ENCODE peak calls at places on chromosome 1, in four cellular contexts. X is HCT116, N is MM.1S, A is mesenchymal stem cell. H is an unnamed sample.

GRCh38 chr1:5986018-5986417 is 6.2 kb downstream of the NPHP4 start:
- DNase-seq in N (no peak), A (no peak), X (no peak), H (no peak)

GRCh38 chr1:184539580-184539979 is 152.8 kb downstream of the C1orf21 start:
- DNase-seq in A (no peak), X (no peak), N (no peak), H (no peak)

GRCh38 chr1:24683713-24684162 is 40.6 kb downstream of the SRRM1 start:
- DNase-seq in A (peak; percentile 94), X (peak; percentile 95), N (no peak), H (no peak)

GRCh38 chr1:10444795-10445397 is 4.9 kb upstream of the CORT start:
- DNase-seq in X (no peak), A (no peak), N (peak; percentile 85), H (no peak)

GRCh38 chr1:191176131-191176530 is 698.5 kb upstream of the BRINP3 start:
- DNase-seq in X (no peak), N (no peak), A (no peak), H (no peak)

GRCh38 chr1:115837386-115837761 is 3.6 kb downstream of the NHLH2 start:
- DNase-seq in N (no peak), X (no peak), A (no peak), H (no peak)

GRCh38 chr1:170253180-170253579 is 107.4 kb downstream of the NTMT2 start:
- DNase-seq in N (no peak), X (no peak), A (no peak), H (no peak)

GRCh38 chr1:205545991-205546390 is 41.5 kb downstream of the CDK18 start:
- DNase-seq in A (no peak), X (no peak), N (no peak), H (no peak)

GRCh38 chr1:63621075-63621474 is 27.9 kb downstream of the PGM1 start:
- DNase-seq in A (no peak), X (no peak), N (no peak), H (no peak)

GRCh38 chr1:204162498-204163074 is 3.6 kb downstream of the REN start:
- DNase-seq in X (peak; percentile 70), A (peak; percentile 66), N (peak; percentile 72), H (peak; percentile 96)

GRCh38 chr1:11053758-11054137 is 6.1 kb downstream of the SRM start:
- DNase-seq in X (no peak), A (peak; percentile 15), N (peak; percentile 30), H (peak; percentile 90)

GRCh38 chr1:38733761-38734160 is 125.8 kb downstream of the RRAGC start:
- DNase-seq in X (no peak), A (no peak), N (no peak), H (no peak)

GRCh38 chr1:226406401-226406881 is 1.5 kb downstream of the PARP1 start:
- DNase-seq in A (peak; percentile 47), X (no peak), N (peak; percentile 82), H (no peak)

GRCh38 chr1:57727121-57727520 is 303.3 kb upstream of the DAB1 start:
- DNase-seq in A (no peak), N (no peak), X (no peak), H (no peak)

GRCh38 chr1:78003882-78004718 is 639 bp upstream of the DNAJB4 start:
- DNase-seq in X (peak; percentile 88), A (peak; percentile 92), N (peak; percentile 75), H (peak; percentile 85)

GRCh38 chr1:71080178-71080781 is 555 bp downstream of the ZRANB2 start:
- DNase-seq in A (peak; percentile 22), X (no peak), N (peak; percentile 28), H (no peak)

GRCh38 chr1:98903261-98903660 is 101.4 kb downstream of the PLPPR5 start:
- DNase-seq in N (no peak), A (peak; percentile 2), X (no peak), H (no peak)

GRCh38 chr1:161981126-161981525 is 42.5 kb downstream of the OLFML2B start:
- DNase-seq in N (no peak), A (no peak), X (no peak), H (no peak)

GRCh38 chr1:45522324-45523104 is 830 bp upstream of the PRDX1 start:
- DNase-seq in N (no peak), A (no peak), X (peak; percentile 44), H (peak; percentile 69)

GRCh38 chr1:213622365-213623087 is 365.2 kb upstream of the PROX1 start:
- DNase-seq in N (peak; percentile 82), X (no peak), A (no peak), H (no peak)

GRCh38 chr1:30714025-30714424 is 9.4 kb downstream of the MATN1 start:
- DNase-seq in A (no peak), X (no peak), N (no peak), H (no peak)

GRCh38 chr1:169595764-169596711 is 9.8 kb upstream of the F5 start:
- DNase-seq in N (peak; percentile 42), A (peak; percentile 30), X (no peak), H (peak; percentile 87)

GRCh38 chr1:165629848-165630628 is 996 bp upstream of the MGST3 start:
- DNase-seq in N (no peak), A (no peak), X (no peak), H (peak; percentile 87)

GRCh38 chr1:207405814-207406213 is 48.3 kb upstream of the CR2 start:
- DNase-seq in X (no peak), A (no peak), N (no peak), H (no peak)

GRCh38 chr1:75630004-75630403 is 19.1 kb upstream of the SLC44A5 start:
- DNase-seq in A (no peak), X (no peak), N (no peak), H (peak; percentile 84)

GRCh38 chr1:196450143-196450911 is 157.9 kb downstream of the KCNT2 start:
- DNase-seq in N (no peak), A (no peak), X (no peak), H (no peak)

GRCh38 chr1:18927082-18927653 is 24.8 kb upstream of the ALDH4A1 start:
- DNase-seq in X (no peak), N (peak; percentile 83), A (no peak), H (no peak)

GRCh38 chr1:115545791-115546733 is 95.7 kb upstream of the VANGL1 start:
- DNase-seq in X (peak; percentile 76), A (peak; percentile 91), N (no peak), H (peak; percentile 93)

GRCh38 chr1:235067396-235068154 is 61.1 kb downstream of the TOMM20 start:
- DNase-seq in N (no peak), X (peak; percentile 94), A (peak; percentile 96), H (no peak)

GRCh38 chr1:160647329-160647720 is 481 bp upstream of the SLAMF1 start:
- DNase-seq in A (no peak), N (no peak), X (no peak), H (no peak)
- H3K9ac ChIP-seq in A (no peak overlapping the region), N (no peak overlapping the region), X (no peak overlapping the region), H (no peak overlapping the region)

GRCh38 chr1:25711555-25712298 is 88.3 kb upstream of the SELENON start:
- DNase-seq in N (no peak), X (no peak), A (peak; percentile 62), H (peak; percentile 41)
- H3K27ac ChIP-seq in N (no peak overlapping the region), X (no peak overlapping the region), A (no peak overlapping the region), H (no peak overlapping the region)

GRCh38 chr1:43171876-43172531 is at the start of the genes CFAP57 and EBNA1BP2:
- DNase-seq in A (peak; percentile 96), N (peak; percentile 95), X (peak; percentile 92), H (peak; percentile 96)

GRCh38 chr1:43174873-43175272 is 2.7 kb downstream of the CFAP57 start:
- DNase-seq in X (no peak), A (no peak), N (no peak), H (no peak)

GRCh38 chr1:43171312-43171875 is 696 bp downstream of the EBNA1BP2 start:
- DNase-seq in N (no peak), A (no peak), X (no peak), H (peak; percentile 55)

GRCh38 chr1:43177691-43178090 is 5.6 kb downstream of the CFAP57 start:
- DNase-seq in X (no peak), N (no peak), A (no peak), H (no peak)

GRCh38 chr1:43172532-43172972 is 422 bp downstream of the CFAP57 start:
- DNase-seq in N (peak; percentile 86), A (peak; percentile 87), X (peak; percentile 84), H (peak; percentile 95)
- H3K9ac ChIP-seq in N (peak overlapping the region; percentile 87), A (peak overlapping the region; percentile 90), X (peak overlapping the region; percentile 92), H (peak overlapping the region; percentile 65)

GRCh38 chr1:202697038-202697437 is 13.2 kb downstream of the SYT2 start:
- DNase-seq in N (no peak), A (no peak), X (no peak), H (peak; percentile 67)
- H3K27ac ChIP-seq in N (no peak overlapping the region), A (no peak overlapping the region), X (no peak overlapping the region), H (no peak overlapping the region)

DNA sequence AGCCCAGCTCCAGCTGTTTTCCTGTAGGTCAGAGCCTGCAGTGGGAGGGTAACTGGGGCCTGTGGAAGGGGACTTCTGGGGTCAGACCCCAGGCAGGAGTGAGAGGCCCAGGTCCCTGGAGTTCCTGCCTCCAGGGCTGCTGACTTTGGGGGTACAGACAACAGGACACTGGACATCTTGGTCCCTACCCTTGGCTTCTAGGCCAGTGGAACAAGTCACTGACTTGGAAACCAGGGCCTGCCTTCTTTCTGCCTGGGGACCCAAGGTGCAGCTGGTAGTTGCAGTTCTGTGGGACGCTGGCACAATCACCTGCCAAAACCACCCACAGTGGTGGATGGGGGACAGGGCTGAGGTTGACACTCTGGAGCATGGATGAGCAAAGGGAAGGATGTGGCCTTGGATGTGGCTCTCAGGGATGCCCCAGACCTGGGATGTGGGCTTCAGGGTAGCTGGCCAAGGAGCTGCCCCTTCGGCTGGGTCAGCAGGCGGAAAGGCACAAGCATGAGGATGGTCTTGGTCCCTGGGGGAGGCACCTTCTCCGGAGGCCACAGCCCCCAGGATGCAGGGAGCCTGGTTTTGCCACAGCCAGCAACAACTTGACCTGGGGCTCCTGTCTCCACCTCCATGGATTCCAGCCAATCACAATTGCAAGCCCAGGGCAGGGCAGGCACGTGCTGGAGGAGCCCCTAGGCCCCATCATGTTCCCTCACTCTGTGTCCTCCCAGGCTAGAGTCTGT is 5.8 kb downstream of the JMJD4 start:
- DNase-seq in N (peak; percentile 25), X (no peak), A (no peak), H (peak; percentile 68)
- H3K9ac ChIP-seq in N (peak overlapping the region; percentile 71), X (peak overlapping the region; percentile 53), A (peak overlapping the region; percentile 72), H (peak overlapping the region; percentile 49)

H was measured in endodermal cell.